ENCODE peak calls at places on chromosomes 1 and 21, in five cellular contexts. U is cardiac muscle cell, G is GM23338, K is A673, Y is SK-N-SH. M is an unnamed sample.

GRCh38 chr21:36044056-36044455 is 16.3 kb downstream of the SETD4 start:
- DNase-seq in U (no peak), G (no peak), Y (no peak), K (no peak), M (no peak)

GRCh38 chr1:111769517-111770146 is 13.9 kb downstream of the DDX20 start:
- DNase-seq in U (peak; percentile 87), K (peak; percentile 78), Y (peak; percentile 66), G (peak; percentile 66), M (peak; percentile 58)

GRCh38 chr1:97174039-97174704 is 452.6 kb downstream of the PTBP2 start:
- DNase-seq in K (peak; percentile 66), Y (peak; percentile 4), U (no peak), G (no peak), M (no peak)

GRCh38 chr1:64531057-64531456 is 61.1 kb downstream of the CACHD1 start:
- DNase-seq in K (no peak), U (no peak), Y (no peak), G (no peak), M (no peak)

GRCh38 chr1:24481843-24482610 is 20.6 kb upstream of the RCAN3 start:
- DNase-seq in U (no peak), Y (no peak), G (no peak), K (no peak), M (no peak)

GRCh38 chr1:11144563-11145256 is 44.4 kb upstream of the ANGPTL7 start:
- DNase-seq in Y (no peak), U (no peak), K (no peak), G (no peak), M (no peak)

GRCh38 chr1:109659145-109659544 is 3.2 kb downstream of the GSTM4 start:
- DNase-seq in Y (no peak), K (peak; percentile 3), U (no peak), G (no peak), M (no peak)

GRCh38 chr1:213657879-213658278 is 329.9 kb upstream of the PROX1 start:
- DNase-seq in Y (no peak), U (no peak), K (no peak), G (no peak), M (no peak)

GRCh38 chr1:18408656-18409370 is 71.9 kb upstream of the KLHDC7A start:
- DNase-seq in U (no peak), Y (no peak), K (no peak), G (no peak), M (no peak)

GRCh38 chr1:21439721-21440629 is at the start of gene NBPF3:
- DNase-seq in Y (peak; percentile 96), G (peak; percentile 96), K (peak; percentile 96), U (peak; percentile 82), M (peak; percentile 94)

GRCh38 chr1:51897699-51898031 is 19.1 kb upstream of the NRDC start:
- DNase-seq in G (no peak), U (peak; percentile 84), K (no peak), Y (no peak), M (peak; percentile 93)

GRCh38 chr1:173113015-173113741 is 62.4 kb upstream of the TNFSF18 start:
- DNase-seq in G (no peak), K (peak; percentile 51), U (no peak), Y (no peak), M (peak; percentile 71)

GRCh38 chr1:218739426-218739825 is 394.3 kb downstream of the TGFB2 start:
- DNase-seq in G (no peak), K (no peak), Y (no peak), U (peak; percentile 76), M (peak; percentile 84)

GRCh38 chr21:35072557-35072956 is 23.5 kb upstream of the RUNX1 start:
- DNase-seq in U (no peak), G (no peak), K (no peak), Y (no peak), M (no peak)

GRCh38 chr1:39540504-39541031 is 36.0 kb downstream of the PABPC4 start:
- DNase-seq in U (peak; percentile 76), K (no peak), G (no peak), Y (no peak), M (peak; percentile 57)

GRCh38 chr1:74496699-74497098 is 15.7 kb downstream of the LRRC53 start:
- DNase-seq in G (no peak), Y (no peak), U (no peak), K (no peak), M (no peak)

GRCh38 chr1:232767381-232768074 is 37.7 kb upstream of the MAP10 start:
- DNase-seq in G (no peak), K (peak; percentile 50), U (peak; percentile 75), Y (no peak), M (peak; percentile 67)

GRCh38 chr1:18646776-18647410 is 16.2 kb downstream of the PAX7 start:
- DNase-seq in Y (peak; percentile 71), G (peak; percentile 68), K (no peak), U (no peak), M (no peak)

GRCh38 chr1:231682761-231683160 is 56.2 kb downstream of the DISC1 start:
- DNase-seq in K (no peak), U (no peak), G (no peak), Y (no peak), M (no peak)

GRCh38 chr1:29166291-29166878 is 15.3 kb downstream of the SRSF4 start:
- DNase-seq in U (no peak), Y (no peak), K (no peak), G (no peak), M (no peak)

GRCh38 chr1:42192106-42192505 is 27.6 kb upstream of the GUCA2A start:
- DNase-seq in U (no peak), K (no peak), G (no peak), Y (no peak), M (no peak)

GRCh38 chr1:168138134-168138533 is 1.4 kb upstream of the GPR161 start:
- DNase-seq in G (no peak), K (no peak), Y (no peak), U (no peak), M (no peak)

GRCh38 chr21:26041441-26042180 is 129.0 kb downstream of the APP start:
- DNase-seq in K (peak; percentile 62), U (no peak), G (no peak), Y (peak; percentile 53), M (peak; percentile 37)
- H3K4me3 ChIP-seq in K (no peak overlapping the region), U (no peak overlapping the region), G (no peak overlapping the region), Y (no peak overlapping the region), M (no peak overlapping the region)

GRCh38 chr1:59666106-59666505 is 148.6 kb upstream of the HOOK1 start:
- DNase-seq in G (no peak), K (no peak), U (peak; percentile 23), Y (no peak), M (peak; percentile 39)
- TF ChIP-seq CTCF in G (peak; percentile 30), K (peak; percentile 33), U (no peak), Y (peak; percentile 24), M (no peak)

GRCh38 chr1:26162220-26162703 is 3.4 kb downstream of the FAM110D start:
- DNase-seq in U (no peak), Y (no peak), K (no peak), G (no peak), M (no peak)

GRCh38 chr1:26163684-26164035 is 4.8 kb downstream of the FAM110D start:
- DNase-seq in Y (no peak), G (no peak), K (no peak), U (no peak), M (no peak)

GRCh38 chr1:26159113-26160039 is 497 bp downstream of the FAM110D start:
- DNase-seq in K (no peak), G (no peak), U (no peak), Y (no peak), M (no peak)

GRCh38 chr1:26160527-26161407 is 1.9 kb downstream of the FAM110D start:
- DNase-seq in G (peak; percentile 35), Y (no peak), U (no peak), K (no peak), M (no peak)

GRCh38 chr1:26161408-26162219 is 2.7 kb downstream of the FAM110D start:
- DNase-seq in Y (peak; percentile 89), U (peak; percentile 57), K (peak; percentile 73), G (peak; percentile 76), M (peak; percentile 71)
- H3K4me3 ChIP-seq in Y (peak overlapping the region; percentile 7), U (peak overlapping the region; percentile 21), K (peak overlapping the region; percentile 42), G (peak overlapping the region; percentile 65), M (peak overlapping the region; percentile 43)

DNA sequence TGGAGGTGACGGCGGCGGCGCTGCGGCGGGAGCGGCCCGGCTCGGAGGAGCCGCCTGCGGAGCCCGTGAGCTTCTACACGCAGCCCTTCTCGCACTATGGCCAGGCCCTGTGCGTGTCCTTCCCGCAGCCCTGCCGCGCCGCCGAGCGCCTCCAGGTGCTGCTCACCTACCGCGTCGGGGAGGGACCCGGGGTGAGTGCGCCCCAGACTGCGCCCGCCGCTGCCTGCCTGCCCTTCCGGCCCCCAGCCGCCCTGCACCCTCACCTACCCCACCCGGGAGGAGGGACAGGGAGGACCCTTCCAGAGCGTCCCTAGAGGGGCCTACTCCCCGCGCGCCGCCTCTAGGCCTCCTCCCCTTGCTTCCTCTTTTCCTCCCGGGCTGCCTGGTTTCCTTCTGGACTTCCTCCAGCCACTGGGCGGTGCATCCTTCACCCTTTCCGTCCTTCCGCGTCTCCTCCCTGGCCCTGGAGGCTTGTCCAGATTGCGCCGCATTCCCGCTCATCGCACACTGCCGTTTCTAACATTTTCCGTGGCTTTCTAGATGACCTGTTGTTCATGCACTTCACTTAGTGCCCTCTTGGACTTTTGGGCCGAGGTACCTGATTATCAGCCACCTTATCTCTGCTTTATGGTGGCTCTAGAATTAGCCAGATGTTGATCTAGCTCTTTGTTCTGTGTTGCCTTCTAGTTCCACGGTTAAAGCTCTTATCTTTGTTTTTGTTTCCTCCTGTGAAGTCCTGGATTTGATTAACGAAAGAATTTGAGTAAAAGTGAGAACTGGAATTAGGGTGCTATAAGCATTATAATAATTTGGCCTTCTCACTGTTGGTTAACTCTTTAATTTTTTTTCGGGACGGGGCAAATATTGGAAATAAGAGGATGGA is 716 bp downstream of the RNPEP start:
- DNase-seq in G (peak; percentile 81), U (peak; percentile 83), Y (peak; percentile 82), K (peak; percentile 55), M (peak; percentile 79)
- TF ChIP-seq CTCF in G (peak; percentile 8), U (peak; percentile 24), Y (peak; percentile 22), K (no peak), M (peak; percentile 16)

DNA sequence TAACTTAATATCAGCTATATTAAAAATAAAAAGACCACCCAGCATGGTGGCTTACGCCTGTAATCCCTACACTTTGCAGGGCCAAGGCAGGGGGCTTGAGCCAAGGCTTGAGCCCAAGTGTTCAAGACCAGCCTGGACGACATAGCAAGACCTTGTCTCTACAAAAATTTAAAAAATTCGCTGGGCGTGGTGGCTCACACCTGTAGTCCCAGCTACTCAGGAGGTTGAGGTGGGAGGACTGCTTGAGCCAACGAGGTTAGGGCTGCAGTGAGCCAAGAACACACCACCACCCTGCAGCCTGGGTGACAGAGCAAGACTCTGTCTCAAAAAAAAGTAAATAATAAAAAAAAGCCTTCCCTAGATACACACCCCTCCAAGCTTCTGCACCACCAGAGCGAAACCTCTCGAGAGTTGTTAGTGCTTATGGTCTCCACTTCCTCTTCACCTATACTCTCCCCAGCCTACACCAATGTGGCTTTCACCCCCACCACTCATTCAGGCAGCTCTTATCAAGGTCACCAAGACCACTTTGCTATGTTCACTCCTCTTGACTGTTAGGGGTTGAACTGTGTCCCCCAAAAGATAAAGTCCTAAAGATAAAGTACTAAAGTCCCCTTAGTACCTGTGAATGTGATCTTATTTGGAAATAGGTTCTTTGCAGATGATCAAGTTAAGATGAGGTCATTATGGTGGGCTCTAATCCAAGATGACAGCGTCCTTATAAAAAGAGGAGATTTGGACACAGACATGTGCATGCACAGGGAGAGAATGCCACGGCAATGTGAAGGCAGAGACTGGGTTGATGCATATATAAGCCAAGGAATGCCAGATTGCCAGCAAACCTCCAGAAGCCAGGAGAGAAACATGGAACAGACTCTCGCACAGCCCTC is 6.8 kb upstream of the PPP1R15B start:
- DNase-seq in G (no peak), U (no peak), Y (no peak), K (no peak), M (peak; percentile 41)
- H3K4me3 ChIP-seq in G (no peak overlapping the region), U (no peak overlapping the region), Y (no peak overlapping the region), K (no peak overlapping the region), M (no peak overlapping the region)

GRCh38 chr21:32392880-32393676 is at the start of gene URB1:
- DNase-seq in G (peak; percentile 92), U (peak; percentile 86), Y (peak; percentile 98), K (peak; percentile 88), M (peak; percentile 73)
- TF ChIP-seq CTCF in G (no peak), U (no peak), Y (peak; percentile 12), K (no peak), M (no peak)

M was measured in foreskin fibroblast.